ENCODE peak calls at places on chromosome 4, in four cellular contexts. One of them, this sample, is unnamed.

GRCh38 chr4:8591114-8591513 is 1.5 kb upstream of the CPZ start:
- DNase-seq in adrenal gland: no peak
- DNase-seq in fibroblast of mammary gland: no peak
- DNase-seq in stimulated activated CD4-positive, alpha-beta T cell treated with anti-CD3 and anti-CD28 coated beads, Interleukin-1b, Interleukin-23, amount 100 ng/mL, for 24 hours: no peak
- DNase-seq in this sample: no peak

GRCh38 chr4:181688416-181688815 is 554.8 kb upstream of the TENM3 start:
- DNase-seq in adrenal gland: no peak
- DNase-seq in stimulated activated CD4-positive, alpha-beta T cell treated with anti-CD3 and anti-CD28 coated beads, Interleukin-1b, Interleukin-23, amount 100 ng/mL, for 24 hours: no peak
- DNase-seq in fibroblast of mammary gland: peak
- DNase-seq in this sample: no peak

GRCh38 chr4:146211440-146211839 is 2.9 kb upstream of the REELD1 start:
- DNase-seq in stimulated activated CD4-positive, alpha-beta T cell treated with anti-CD3 and anti-CD28 coated beads, Interleukin-1b, Interleukin-23, amount 100 ng/mL, for 24 hours: no peak
- DNase-seq in adrenal gland: no peak
- DNase-seq in fibroblast of mammary gland: peak
- DNase-seq in this sample: no peak

GRCh38 chr4:55933611-55934010 is 15.1 kb upstream of the CEP135 start:
- DNase-seq in stimulated activated CD4-positive, alpha-beta T cell treated with anti-CD3 and anti-CD28 coated beads, Interleukin-1b, Interleukin-23, amount 100 ng/mL, for 24 hours: no peak
- DNase-seq in fibroblast of mammary gland: no peak
- DNase-seq in adrenal gland: no peak
- DNase-seq in this sample: no peak

GRCh38 chr4:149522031-149522430 is 293.6 kb downstream of the IQCM start:
- DNase-seq in stimulated activated CD4-positive, alpha-beta T cell treated with anti-CD3 and anti-CD28 coated beads, Interleukin-1b, Interleukin-23, amount 100 ng/mL, for 24 hours: no peak
- DNase-seq in adrenal gland: no peak
- DNase-seq in fibroblast of mammary gland: no peak
- DNase-seq in this sample: no peak

GRCh38 chr4:40317921-40318658 is 17.0 kb upstream of the CHRNA9 start:
- DNase-seq in stimulated activated CD4-positive, alpha-beta T cell treated with anti-CD3 and anti-CD28 coated beads, Interleukin-1b, Interleukin-23, amount 100 ng/mL, for 24 hours: no peak
- DNase-seq in fibroblast of mammary gland: peak
- DNase-seq in adrenal gland: no peak
- DNase-seq in this sample: no peak

GRCh38 chr4:100986360-100986868 is 360.9 kb downstream of the PPP3CA start:
- DNase-seq in stimulated activated CD4-positive, alpha-beta T cell treated with anti-CD3 and anti-CD28 coated beads, Interleukin-1b, Interleukin-23, amount 100 ng/mL, for 24 hours: no peak
- DNase-seq in adrenal gland: no peak
- DNase-seq in fibroblast of mammary gland: peak
- DNase-seq in this sample: no peak

GRCh38 chr4:153668647-153669046 is 15.4 kb upstream of the TLR2 start:
- DNase-seq in adrenal gland: no peak
- DNase-seq in stimulated activated CD4-positive, alpha-beta T cell treated with anti-CD3 and anti-CD28 coated beads, Interleukin-1b, Interleukin-23, amount 100 ng/mL, for 24 hours: no peak
- DNase-seq in fibroblast of mammary gland: peak
- DNase-seq in this sample: no peak

GRCh38 chr4:78058591-78059523 is 1.7 kb downstream of the FRAS1 start:
- DNase-seq in adrenal gland: peak
- DNase-seq in stimulated activated CD4-positive, alpha-beta T cell treated with anti-CD3 and anti-CD28 coated beads, Interleukin-1b, Interleukin-23, amount 100 ng/mL, for 24 hours: no peak
- DNase-seq in fibroblast of mammary gland: peak
- DNase-seq in this sample: peak